ENCODE peak calls at places on chromosomes 6 and 20, in four cellular contexts. F, Y, S and O are unnamed samples.

GRCh38 chr6:159809149-159809548 is 9.1 kb downstream of the PNLDC1 start:
- DNase-seq in F (no peak), Y (peak), S (no peak), O (no peak)

GRCh38 chr20:3927486-3928291 is 38.5 kb downstream of the PANK2 start:
- DNase-seq in F (no peak), Y (no peak), S (peak), O (no peak)

GRCh38 chr6:44805239-44805849 is 417.8 kb downstream of the CDC5L start:
- DNase-seq in F (no peak), Y (no peak), S (no peak), O (no peak)

GRCh38 chr20:62126141-62126540 is 3.9 kb downstream of the LSM14B start:
- DNase-seq in F (no peak), Y (no peak), S (no peak), O (no peak)

GRCh38 chr6:106885659-106886058 is 88.9 kb downstream of the CD24 start:
- DNase-seq in F (no peak), Y (no peak), S (no peak), O (no peak)

GRCh38 chr20:30630761-30631160 is 626.7 kb upstream of the DEFB115 start:
- DNase-seq in F (no peak), Y (no peak), S (no peak), O (no peak)

GRCh38 chr6:55664581-55665223 is 85.7 kb upstream of the HMGCLL1 start:
- DNase-seq in F (no peak), Y (no peak), S (no peak), O (no peak)

GRCh38 chr20:33663161-33664084 is 1.3 kb downstream of the C20orf144 start:
- DNase-seq in F (peak), Y (no peak), S (peak), O (peak)

GRCh38 chr6:156154896-156155295 is 622.3 kb upstream of the ARID1B start:
- DNase-seq in F (no peak), Y (no peak), S (no peak), O (no peak)

GRCh38 chr6:155273438-155273837 is 9.6 kb downstream of the CLDN20 start:
- DNase-seq in F (no peak), Y (no peak), S (peak), O (no peak)

GRCh38 chr20:25061103-25061799 is 3.3 kb upstream of the ACSS1 start:
- DNase-seq in F (peak), Y (no peak), S (no peak), O (peak)

GRCh38 chr20:20373046-20373706 is 5.3 kb downstream of the INSM1 start:
- DNase-seq in F (no peak), Y (no peak), S (no peak), O (no peak)

GRCh38 chr6:166586424-166587156 is at the start of gene RAMACL:
- DNase-seq in F (no peak), Y (peak), S (peak), O (peak)
- TF ChIP-seq ATF2 in F (no peak), Y (no peak), S (no peak), O (no peak)

GRCh38 chr6:1780468-1780867 is 170.8 kb downstream of the FOXC1 start:
- DNase-seq in F (no peak), Y (no peak), S (no peak), O (no peak)
- TF ChIP-seq CREB1 in F (no peak), Y (no peak), S (no peak), O (no peak)

GRCh38 chr6:13724174-13724573 is 12.5 kb upstream of the RANBP9 start:
- DNase-seq in F (no peak), Y (no peak), S (no peak), O (no peak)

GRCh38 chr6:13722880-13723279 is 11.2 kb upstream of the RANBP9 start:
- DNase-seq in F (no peak), Y (no peak), S (no peak), O (no peak)

GRCh38 chr6:13729891-13730290 is 18.3 kb upstream of the RANBP9 start:
- DNase-seq in F (no peak), Y (no peak), S (no peak), O (no peak)

GRCh38 chr6:13725052-13725451 is 13.4 kb upstream of the RANBP9 start:
- DNase-seq in F (no peak), Y (no peak), S (no peak), O (no peak)

GRCh38 chr6:13725570-13725969 is 13.9 kb upstream of the RANBP9 start:
- DNase-seq in F (no peak), Y (no peak), S (no peak), O (no peak)
- TF ChIP-seq CBFB in F (no peak), Y (no peak), S (no peak), O (no peak)

GRCh38 chr20:44709380-44709779 is 5.8 kb upstream of the CCN5 start:
- DNase-seq in F (no peak), Y (no peak), S (no peak), O (no peak)

GRCh38 chr20:44709797-44710196 is 5.4 kb upstream of the CCN5 start:
- DNase-seq in F (no peak), Y (no peak), S (no peak), O (no peak)

GRCh38 chr20:44714701-44715494 is at the start of gene CCN5:
- DNase-seq in F (peak), Y (no peak), S (peak), O (no peak)

GRCh38 chr20:44714102-44714700 is 968 bp upstream of the CCN5 start:
- DNase-seq in F (no peak), Y (no peak), S (no peak), O (no peak)

GRCh38 chr20:44711237-44711636 is 3.9 kb upstream of the CCN5 start:
- DNase-seq in F (no peak), Y (no peak), S (no peak), O (no peak)
- TF ChIP-seq ATF2 in F (no peak), Y (no peak), S (no peak), O (no peak)

DNA sequence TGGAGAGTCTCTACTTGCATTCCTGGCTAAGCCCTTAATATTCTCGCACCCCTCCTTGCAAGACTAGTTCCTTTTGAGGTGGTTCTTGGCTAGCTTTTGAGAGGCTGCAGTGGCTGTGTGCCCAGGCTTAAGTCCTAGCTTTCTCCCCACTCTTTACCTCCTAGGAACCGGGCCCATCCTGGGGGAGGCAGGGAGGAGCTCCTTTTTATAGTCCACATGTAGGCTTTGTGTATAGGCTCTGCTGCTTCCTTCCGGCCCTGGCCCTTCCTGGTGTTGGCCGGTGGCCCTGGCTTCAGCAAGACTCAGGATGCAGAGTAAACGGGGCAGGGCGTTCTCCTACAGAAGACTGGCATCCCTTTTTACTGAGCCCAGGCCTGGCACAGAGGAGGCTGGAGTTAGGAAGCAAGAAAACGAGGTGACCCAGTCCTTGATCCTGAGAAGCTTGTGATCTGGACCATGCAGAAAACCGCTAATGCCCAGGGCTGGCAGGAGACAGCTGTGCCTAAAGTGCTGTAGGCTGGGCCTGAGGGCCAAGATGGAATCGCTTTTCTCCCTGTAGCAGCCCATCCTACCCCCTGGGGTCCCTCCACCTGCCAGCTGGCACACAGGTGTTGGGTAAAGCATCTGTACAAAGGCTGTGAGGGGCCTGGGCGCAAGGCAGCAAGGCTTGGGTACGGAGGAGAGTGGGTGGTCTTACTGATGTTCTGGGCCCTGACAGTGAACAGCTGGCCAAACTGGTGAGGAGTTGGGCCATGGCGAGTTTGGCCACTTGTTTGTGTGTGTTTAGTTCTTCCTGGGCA is 8.7 kb downstream of the PLCG1 start:
- DNase-seq in F (no peak), Y (no peak), S (no peak), O (no peak)
- TF ChIP-seq CREB1 in F (no peak), Y (no peak), S (no peak), O (no peak)

DNA sequence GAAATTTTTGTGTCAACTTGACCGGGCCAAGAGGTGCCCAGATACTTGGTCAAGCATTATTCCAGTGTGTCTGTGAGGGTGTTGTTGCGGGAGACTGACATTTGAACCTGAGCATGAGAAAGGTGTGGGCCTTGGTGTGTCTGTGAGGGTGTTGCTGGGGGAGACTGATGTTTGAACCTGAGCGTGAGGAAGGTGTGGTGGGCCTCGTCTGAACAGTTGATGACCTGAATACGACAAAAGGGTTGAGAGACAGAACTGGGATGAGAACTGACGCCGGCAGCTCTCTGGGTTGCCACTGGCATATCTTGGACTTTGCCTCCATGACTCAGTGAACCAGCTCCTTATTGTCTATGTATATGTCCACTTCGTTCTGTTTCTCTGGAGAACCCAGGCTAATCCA is 240.5 kb downstream of the ERMARD start:
- DNase-seq in F (no peak), Y (no peak), S (no peak), O (no peak)
- TF ChIP-seq CBFB in F (no peak), Y (no peak), S (no peak), O (no peak)

GRCh38 chr20:48619126-48620101 is 208.4 kb downstream of the PREX1 start:
- DNase-seq in F (no peak), Y (no peak), S (no peak), O (no peak)
- TF ChIP-seq ATF2 in F (no peak), Y (no peak), S (no peak), O (no peak)